ENCODE peak calls at places on chromosomes 11 and 22, in five cellular contexts. B is T-cell, C is A549, N is substantia nigra, U is kidney glomerular epithelial cell. T is an unnamed sample.

GRCh38 chr22:19304547-19304946 is 13.0 kb upstream of the CLTCL1 start:
- DNase-seq in B (no peak), C (no peak), N (no peak), U (no peak), T (no peak)

GRCh38 chr11:36249271-36249670 is 40.0 kb downstream of the COMMD9 start:
- DNase-seq in B (no peak), C (no peak), N (no peak), U (peak), T (peak)

GRCh38 chr22:29031236-29031982 is 30.2 kb downstream of the C22orf31 start:
- DNase-seq in B (no peak), C (peak), N (peak), U (peak), T (peak)

GRCh38 chr22:41888638-41889200 is 26.2 kb downstream of the SHISA8 start:
- DNase-seq in B (no peak), C (no peak), N (no peak), U (no peak), T (no peak)

GRCh38 chr11:12410006-12410728 is 32.8 kb downstream of the PARVA start:
- DNase-seq in B (no peak), C (peak), N (no peak), U (no peak), T (peak)

GRCh38 chr22:23183107-23183698 is 2.9 kb downstream of the BCR start:
- DNase-seq in B (no peak), C (no peak), N (peak), U (peak), T (peak)

GRCh38 chr22:22877523-22878210 is 9.9 kb upstream of the IGLL5 start:
- DNase-seq in B (peak), C (peak), N (peak), U (peak), T (peak)

GRCh38 chr11:102494216-102494615 is 36.3 kb downstream of the MMP7 start:
- DNase-seq in B (no peak), C (peak), N (no peak), U (peak), T (peak)

GRCh38 chr11:117818036-117818858 is 6.3 kb downstream of the FXYD2 start:
- DNase-seq in B (no peak), C (no peak), N (no peak), U (peak), T (peak)

GRCh38 chr11:65399249-65399648 is 12.8 kb downstream of the FRMD8 start:
- DNase-seq in B (no peak), C (no peak), N (no peak), U (no peak), T (no peak)

GRCh38 chr22:28222571-28222970 is 303.5 kb upstream of the PITPNB start:
- DNase-seq in B (no peak), C (no peak), N (no peak), U (no peak), T (no peak)

GRCh38 chr22:43837666-43838065 is 24.6 kb downstream of the SULT4A1 start:
- DNase-seq in B (no peak), C (no peak), N (no peak), U (no peak), T (no peak)

GRCh38 chr22:17638182-17638431 is 450 bp upstream of the BCL2L13 start:
- DNase-seq in B (no peak), C (peak), N (no peak), U (peak), T (no peak)

GRCh38 chr11:68881320-68881719 is 22.3 kb downstream of the MRPL21 start:
- DNase-seq in B (no peak), C (no peak), N (no peak), U (no peak), T (no peak)

GRCh38 chr11:135033545-135033944 is 621.5 kb upstream of the B3GAT1 start:
- DNase-seq in B (no peak), C (no peak), N (peak), U (no peak), T (no peak)

GRCh38 chr11:83219095-83219494 is 25.6 kb downstream of the ANKRD42 start:
- DNase-seq in B (no peak), C (no peak), N (no peak), U (no peak), T (no peak)

GRCh38 chr22:30246962-30247376 is 410 bp upstream of the LIF start:
- DNase-seq in B (no peak), C (no peak), N (no peak), U (no peak), T (no peak)

GRCh38 chr11:87451400-87451799 is 413.7 kb downstream of the TMEM135 start:
- DNase-seq in B (no peak), C (no peak), N (no peak), U (peak), T (peak)

GRCh38 chr11:84243629-84244263 is 957.6 kb upstream of the CCDC90B start:
- DNase-seq in B (no peak), C (no peak), N (no peak), U (no peak), T (no peak)

GRCh38 chr22:26479792-26480610 is 3.6 kb downstream of the HPS4 start:
- DNase-seq in B (no peak), C (no peak), N (no peak), U (no peak), T (no peak)

GRCh38 chr11:3007404-3008010 is 15.4 kb upstream of the NAP1L4 start:
- DNase-seq in B (no peak), C (no peak), N (no peak), U (no peak), T (no peak)

GRCh38 chr22:23284504-23285033 is 104.3 kb downstream of the BCR start:
- DNase-seq in B (no peak), C (no peak), N (no peak), U (no peak), T (no peak)

GRCh38 chr22:44393066-44393465 is 80.3 kb upstream of the SHISAL1 start:
- DNase-seq in B (no peak), C (no peak), N (no peak), U (no peak), T (no peak)

GRCh38 chr22:38214248-38215056 is 12.7 kb downstream of the MAFF start:
- DNase-seq in B (peak), C (no peak), N (peak), U (no peak), T (no peak)

GRCh38 chr11:33932721-33933120 is 40.8 kb upstream of the LMO2 start:
- DNase-seq in B (no peak), C (no peak), N (no peak), U (no peak), T (no peak)

GRCh38 chr11:63491614-63492372 is 826 bp upstream of the PLAAT5 start:
- DNase-seq in B (no peak), C (no peak), N (no peak), U (no peak), T (no peak)

GRCh38 chr22:19422440-19423301 is 8.9 kb downstream of the HIRA start:
- DNase-seq in B (no peak), C (no peak), N (no peak), U (no peak), T (peak)

GRCh38 chr22:49873228-49873940 is 19.7 kb downstream of the ZBED4 start:
- DNase-seq in B (no peak), C (no peak), N (no peak), U (no peak), T (no peak)

GRCh38 chr11:13480198-13480597 is 15.6 kb downstream of the PTH start:
- DNase-seq in B (no peak), C (no peak), N (no peak), U (no peak), T (no peak)

GRCh38 chr11:75505966-75506692 is 19.6 kb downstream of the GDPD5 start:
- DNase-seq in B (no peak), C (no peak), N (no peak), U (no peak), T (no peak)

GRCh38 chr11:96143016-96143670 is 199.9 kb downstream of the MAML2 start:
- DNase-seq in B (no peak), C (no peak), N (no peak), U (no peak), T (no peak)

GRCh38 chr22:36982136-36982535 is 37.1 kb downstream of the TST start:
- DNase-seq in B (no peak), C (no peak), N (no peak), U (no peak), T (no peak)

GRCh38 chr11:15258433-15259350 is 144.0 kb downstream of the INSC start:
- DNase-seq in B (no peak), C (peak), N (no peak), U (peak), T (peak)